ENCODE peak calls at places on chromosomes 6 and 20, in four cellular contexts. W is pancreas; Y is GM23248; Q is CD8-positive, alpha-beta T cell. O is an unnamed sample. For H3K4me1, the result is how much of the 10 kb centered on the place peaks cover.

GRCh38 chr6:158972241-158973233 is 27.5 kb downstream of the RSPH3 start:
- DNase-seq in Y (peak), Q (no peak), W (no peak), O (peak)

GRCh38 chr20:17856837-17857605 is 111.6 kb downstream of the SNX5 start:
- DNase-seq in W (no peak), Q (no peak), Y (no peak), O (no peak)

GRCh38 chr6:57113105-57113504 is 23.1 kb downstream of the ZNF451 start:
- DNase-seq in Q (no peak), W (no peak), Y (no peak), O (no peak)

GRCh38 chr6:147564556-147564955 is 56.1 kb downstream of the SAMD5 start:
- DNase-seq in Q (no peak), Y (peak), W (no peak), O (no peak)

GRCh38 chr20:47735412-47736400 is 49.6 kb downstream of the SULF2 start:
- DNase-seq in Q (no peak), W (no peak), Y (no peak), O (no peak)

GRCh38 chr20:2631228-2631627 is 21.2 kb upstream of the NOP56 start:
- DNase-seq in Q (no peak), Y (peak), W (no peak), O (no peak)

GRCh38 chr6:44148306-44148705 is 10.3 kb upstream of the CAPN11 start:
- DNase-seq in Y (no peak), W (no peak), Q (no peak), O (no peak)

GRCh38 chr20:19758888-19759331 is 852 bp downstream of the RIN2 start:
- DNase-seq in W (peak), Y (peak), Q (no peak), O (no peak)

GRCh38 chr20:584375-585301 is 25.5 kb downstream of the TCF15 start:
- DNase-seq in Q (no peak), W (no peak), Y (peak), O (no peak)

GRCh38 chr20:36646678-36647077 is 682 bp upstream of the SLA2 start:
- DNase-seq in Q (no peak), Y (no peak), W (no peak), O (no peak)

GRCh38 chr6:53492860-53493634 is 51.9 kb downstream of the GCLC start:
- DNase-seq in Y (peak), Q (no peak), W (peak), O (peak)

GRCh38 chr6:85126448-85127178 is 323.3 kb upstream of the NT5E start:
- DNase-seq in Y (peak), W (peak), Q (no peak), O (no peak)

GRCh38 chr6:1110164-1110563 is 201.7 kb upstream of the FOXQ1 start:
- DNase-seq in Q (no peak), Y (no peak), W (no peak), O (no peak)

GRCh38 chr6:4653141-4653540 is 123.1 kb upstream of the CDYL start:
- DNase-seq in Y (no peak), Q (no peak), W (no peak), O (no peak)

GRCh38 chr6:151413372-151414145 is 22.2 kb upstream of the ZBTB2 start:
- DNase-seq in W (no peak), Q (peak), Y (no peak), O (peak)

GRCh38 chr6:110256366-110256765 is 76.1 kb downstream of the CDC40 start:
- DNase-seq in W (no peak), Q (no peak), Y (no peak), O (no peak)

GRCh38 chr6:98014791-98015201 is 731.8 kb upstream of the MMS22L start:
- DNase-seq in W (no peak), Y (no peak), Q (no peak), O (no peak)

GRCh38 chr6:118263929-118264486 is 284.1 kb upstream of the PLN start:
- DNase-seq in Q (no peak), W (no peak), Y (peak), O (no peak)

GRCh38 chr20:33127422-33128097 is 40.4 kb upstream of the BPIFA2 start:
- DNase-seq in Q (no peak), W (no peak), Y (no peak), O (no peak)

GRCh38 chr6:34583861-34584604 is 27.9 kb upstream of the SPDEF start:
- DNase-seq in Q (no peak), Y (no peak), W (no peak), O (no peak)

GRCh38 chr6:95078457-95078856 is 498.9 kb upstream of the MANEA start:
- DNase-seq in Q (no peak), Y (no peak), W (no peak), O (no peak)

GRCh38 chr6:91428953-91429560 is 842.2 kb upstream of the MAP3K7 start:
- DNase-seq in Y (no peak), Q (no peak), W (no peak), O (no peak)

GRCh38 chr6:28922841-28923317 is 906 bp downstream of the TRIM27 start:
- DNase-seq in Y (peak), W (no peak), Q (peak), O (peak)

GRCh38 chr20:6122111-6122872 is 538 bp downstream of the FERMT1 start:
- DNase-seq in Q (no peak), Y (peak), W (peak), O (no peak)

GRCh38 chr20:37886851-37887297 is 16.1 kb upstream of the VSTM2L start:
- DNase-seq in Y (no peak), W (no peak), Q (no peak), O (no peak)

GRCh38 chr6:142303191-142303564 is 1.4 kb downstream of the ADGRG6 start:
- DNase-seq in Y (no peak), W (no peak), Q (no peak), O (no peak)
- H3K4me3 ChIP-seq in Y (no peak), W (peak), Q (no peak), O (no peak)

GRCh38 chr20:25050082-25050481 is 7.9 kb downstream of the ACSS1 start:
- DNase-seq in Q (no peak), W (no peak), Y (no peak), O (no peak)

GRCh38 chr20:25050501-25051350 is 7.2 kb downstream of the ACSS1 start:
- DNase-seq in Q (no peak), W (peak), Y (no peak), O (no peak)

GRCh38 chr20:25053207-25054132 is 4.5 kb downstream of the ACSS1 start:
- DNase-seq in W (peak), Q (no peak), Y (peak), O (no peak)

GRCh38 chr20:25052255-25053206 is 5.4 kb downstream of the ACSS1 start:
- DNase-seq in Q (no peak), W (peak), Y (peak), O (no peak)

GRCh38 chr20:25051386-25052155 is 6.4 kb downstream of the ACSS1 start:
- DNase-seq in W (no peak), Y (no peak), Q (no peak), O (no peak)
- H3K4me1 ChIP-seq in W (under half), Y (under half), Q (under half), O (under half)

DNA sequence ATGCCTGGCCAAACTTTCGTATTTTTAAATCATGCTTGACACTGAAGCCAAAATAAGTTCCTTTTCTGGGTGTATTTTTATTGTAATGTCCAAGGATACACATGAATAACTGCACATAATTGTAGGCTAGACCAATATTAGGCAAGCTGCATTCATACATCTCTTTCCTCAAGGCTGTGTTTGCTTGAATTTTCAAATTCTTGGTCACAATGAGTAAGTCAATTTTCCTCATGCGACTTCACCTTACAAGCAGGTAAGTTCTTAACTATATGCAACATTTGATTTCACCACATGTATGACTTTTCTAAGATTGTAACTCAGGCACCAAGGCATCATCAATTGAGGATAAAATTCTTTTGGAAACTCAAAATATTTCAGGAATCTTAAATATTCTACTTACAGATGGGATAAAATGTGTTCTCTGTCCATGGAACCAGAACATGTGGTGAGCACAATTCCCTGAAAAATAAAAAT is 112.4 kb upstream of the ZNF217 start:
- DNase-seq in W (no peak), Y (peak), Q (no peak), O (no peak)
- H3K27ac ChIP-seq in W (no peak), Y (peak), Q (peak), O (peak)

DNA sequence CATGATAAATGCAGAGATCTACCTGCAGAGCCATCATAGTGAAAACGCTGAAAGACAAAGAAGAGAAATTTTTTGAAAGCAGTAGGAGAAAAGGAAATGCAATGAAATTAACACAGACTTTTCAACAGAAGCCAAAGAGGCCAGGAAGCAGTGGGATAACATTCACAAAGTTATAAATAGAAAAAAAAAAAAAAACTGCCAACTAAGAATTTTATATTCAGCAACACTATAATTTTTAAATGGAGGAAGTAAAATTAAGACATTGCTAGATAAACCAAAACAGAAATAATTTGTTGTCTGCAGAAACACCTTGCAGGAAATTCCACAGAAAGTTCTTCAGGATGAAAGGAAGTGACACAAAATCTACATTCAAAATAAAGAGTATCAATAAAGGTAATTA is 591.5 kb upstream of the ID4 start:
- DNase-seq in W (no peak), Y (no peak), Q (no peak), O (no peak)
- H3K4me3 ChIP-seq in W (no peak), Y (no peak), Q (no peak), O (no peak)

DNA sequence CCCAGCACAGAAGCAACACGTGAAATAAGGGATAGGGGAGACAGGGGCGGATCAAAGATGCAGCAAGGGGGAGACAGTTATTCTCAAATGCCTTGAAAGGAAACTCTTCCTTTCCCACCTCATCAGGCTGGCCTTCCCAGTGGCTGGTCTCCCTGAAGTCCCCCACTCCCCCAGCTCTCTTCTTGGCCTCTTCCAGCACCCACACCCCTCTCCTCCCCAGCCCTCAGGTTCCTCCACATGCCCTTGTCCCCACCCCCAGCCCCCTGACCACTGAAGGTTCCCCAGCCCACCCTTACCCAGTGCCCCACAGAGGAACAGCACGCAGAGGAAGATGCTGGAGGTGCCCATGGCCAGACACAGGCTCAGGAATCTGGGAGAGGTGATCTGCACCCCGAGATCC is 1.7 kb upstream of the LY6G6D start:
- DNase-seq in Q (no peak), Y (no peak), W (no peak), O (no peak)
- H3K4me1 ChIP-seq in Q (under half), Y (under half), W (under half), O (under half)

GRCh38 chr20:58604410-58604881 is 46.6 kb upstream of the STX16 start:
- DNase-seq in W (no peak), Y (no peak), Q (no peak), O (no peak)

GRCh38 chr20:58605292-58606065 is 45.6 kb upstream of the STX16 start:
- DNase-seq in Q (no peak), W (no peak), Y (no peak), O (no peak)

GRCh38 chr20:58606184-58606583 is 44.9 kb upstream of the STX16 start:
- DNase-seq in W (no peak), Y (no peak), Q (no peak), O (no peak)

GRCh38 chr20:58602124-58602523 is 49.0 kb upstream of the STX16 start:
- DNase-seq in Q (no peak), W (no peak), Y (no peak), O (no peak)

GRCh38 chr20:58603656-58604184 is 47.4 kb upstream of the STX16 start:
- DNase-seq in Q (no peak), W (no peak), Y (peak), O (no peak)
- H3K27ac ChIP-seq in Q (no peak), W (no peak), Y (no peak), O (no peak)

DNA sequence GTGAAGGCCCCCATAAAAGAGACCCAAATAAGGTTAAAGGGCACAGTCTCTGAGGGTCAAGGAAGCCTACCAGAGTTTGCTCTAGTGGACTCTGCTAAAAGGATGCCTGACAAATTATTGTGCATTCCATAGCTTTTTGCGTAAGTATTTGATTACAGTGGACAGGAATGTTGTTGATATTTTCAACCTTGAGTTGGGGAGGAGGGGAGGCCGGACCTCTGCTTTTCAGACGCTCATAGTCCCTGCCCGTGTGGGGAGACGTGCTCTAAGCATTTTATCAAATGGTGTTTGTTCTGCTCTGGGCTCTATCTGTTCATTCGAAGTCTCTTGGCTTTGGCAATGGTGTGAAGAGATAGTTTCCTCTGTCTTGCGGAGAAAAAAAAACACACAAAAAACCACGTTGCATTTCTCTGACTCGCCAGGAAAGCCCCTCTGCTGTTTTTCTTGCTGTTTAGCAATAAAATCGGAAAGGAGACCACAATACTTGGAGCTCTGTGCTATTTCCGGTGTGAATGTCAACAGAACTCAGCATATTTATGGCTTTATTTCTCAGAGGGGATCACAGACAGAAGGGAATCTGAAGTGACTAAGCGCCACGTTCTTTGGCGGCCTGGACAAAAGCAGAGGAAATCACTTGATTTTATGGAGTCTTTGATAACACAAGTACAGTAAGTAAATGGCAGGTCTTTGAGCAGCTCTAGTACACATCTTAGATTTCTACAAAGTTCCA is 159.8 kb downstream of the ZFP64 start:
- DNase-seq in Q (no peak), W (no peak), Y (peak), O (no peak)
- H3K4me3 ChIP-seq in Q (no peak), W (no peak), Y (no peak), O (no peak)

GRCh38 chr20:50193851-50194830 is 3.5 kb downstream of the CEBPB start:
- DNase-seq in Y (peak), Q (no peak), W (peak), O (no peak)

GRCh38 chr20:50194831-50195523 is 4.3 kb downstream of the CEBPB start:
- DNase-seq in Q (no peak), W (peak), Y (no peak), O (no peak)

GRCh38 chr20:50191566-50192363 is 1.1 kb downstream of the CEBPB start:
- DNase-seq in W (peak), Q (peak), Y (peak), O (peak)

GRCh38 chr20:50192364-50193168 is 1.9 kb downstream of the CEBPB start:
- DNase-seq in W (peak), Q (peak), Y (peak), O (peak)

DNA sequence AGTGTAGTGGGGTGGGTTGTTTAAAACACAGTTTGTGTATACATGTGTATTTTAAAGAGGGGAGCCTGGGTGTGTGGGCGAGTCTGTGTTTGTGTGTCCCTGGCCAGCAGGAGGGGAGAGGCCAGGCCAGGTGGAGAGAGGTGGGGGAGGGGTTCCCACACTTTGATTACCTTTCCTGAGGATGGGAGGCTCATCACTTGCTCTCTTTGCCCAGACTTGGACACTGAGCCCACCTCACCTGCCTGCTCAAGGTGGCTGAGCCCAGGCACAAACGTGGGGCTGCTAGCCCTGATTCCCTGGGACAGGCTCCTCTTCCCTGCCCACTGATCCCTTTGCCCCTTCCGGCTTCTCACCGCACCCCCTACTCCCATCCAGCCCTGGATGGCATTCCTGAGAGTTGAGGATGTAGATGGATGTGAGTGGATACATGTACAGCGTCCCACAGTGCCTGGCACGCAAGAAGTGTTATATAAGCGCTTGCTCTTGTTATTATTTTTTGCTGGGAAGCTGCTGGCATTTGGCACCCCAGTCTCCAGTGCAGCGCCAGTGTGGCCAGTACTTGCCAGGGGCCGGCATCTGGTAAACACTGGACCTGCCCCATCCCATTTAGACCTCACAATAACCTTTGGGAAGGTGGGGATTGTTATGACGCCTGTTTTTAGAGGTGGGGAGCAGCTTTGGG is 2.7 kb downstream of the CEBPB start:
- DNase-seq in W (peak), Y (peak), Q (no peak), O (no peak)
- H3K4me1 ChIP-seq in W (under half), Y (under half), Q (under half), O (under half)

GRCh38 chr6:26170181-26170580 is 83.0 kb downstream of the HFE start:
- DNase-seq in W (no peak), Q (no peak), Y (peak), O (no peak)
- H3K27ac ChIP-seq in W (no peak), Q (no peak), Y (no peak), O (peak)

GRCh38 chr6:108922499-108922898 is 74.3 kb downstream of the ARMC2 start:
- DNase-seq in W (no peak), Q (no peak), Y (no peak), O (no peak)
- H3K4me3 ChIP-seq in W (no peak), Q (no peak), Y (no peak), O (no peak)

O was measured in naive thymus-derived CD4-positive, alpha-beta T cell.